ENCODE peak calls at places on chromosomes 11 and 22, in nine cellular contexts. One of them, this sample, is unnamed.

GRCh38 chr11:61728940-61729219 is 23.6 kb upstream of the MYRF start:
- DNase-seq in AG04450: peak; percentile 4
- DNase-seq in heart right ventricle: no peak
- DNase-seq in astrocyte of the spinal cord: peak; percentile 59
- DNase-seq in BE2C: no peak
- DNase-seq in right lobe of liver: no peak
- DNase-seq in fibroblast of lung: peak; percentile 81
- DNase-seq in OCI-LY7: no peak
- DNase-seq in adrenal gland: no peak
- DNase-seq in this sample: no peak

GRCh38 chr11:78365381-78365792 is 52.2 kb downstream of the GAB2 start:
- DNase-seq in AG04450: no peak
- DNase-seq in OCI-LY7: no peak
- DNase-seq in BE2C: no peak
- DNase-seq in fibroblast of lung: peak; percentile 87
- DNase-seq in right lobe of liver: no peak
- DNase-seq in heart right ventricle: no peak
- DNase-seq in astrocyte of the spinal cord: no peak
- DNase-seq in adrenal gland: no peak
- DNase-seq in this sample: no peak

GRCh38 chr22:28953399-28953798 is 70.0 kb downstream of the ZNRF3 start:
- DNase-seq in heart right ventricle: no peak
- DNase-seq in AG04450: no peak
- DNase-seq in adrenal gland: no peak
- DNase-seq in OCI-LY7: no peak
- DNase-seq in BE2C: no peak
- DNase-seq in right lobe of liver: no peak
- DNase-seq in fibroblast of lung: no peak
- DNase-seq in astrocyte of the spinal cord: no peak
- DNase-seq in this sample: no peak

GRCh38 chr11:105148241-105148640 is 8.7 kb upstream of the CARD18 start:
- DNase-seq in right lobe of liver: no peak
- DNase-seq in fibroblast of lung: peak; percentile 37
- DNase-seq in astrocyte of the spinal cord: no peak
- DNase-seq in BE2C: no peak
- DNase-seq in OCI-LY7: no peak
- DNase-seq in AG04450: no peak
- DNase-seq in heart right ventricle: no peak
- DNase-seq in adrenal gland: no peak
- DNase-seq in this sample: no peak

GRCh38 chr11:26976389-26976788 is 17.5 kb upstream of the FIBIN start:
- DNase-seq in OCI-LY7: no peak
- DNase-seq in fibroblast of lung: peak; percentile 93
- DNase-seq in right lobe of liver: no peak
- DNase-seq in AG04450: peak; percentile 72
- DNase-seq in adrenal gland: no peak
- DNase-seq in astrocyte of the spinal cord: peak; percentile 86
- DNase-seq in BE2C: no peak
- DNase-seq in heart right ventricle: no peak
- DNase-seq in this sample: no peak

GRCh38 chr22:19517919-19518567 is 6.2 kb downstream of the CLDN5 start:
- DNase-seq in AG04450: no peak
- DNase-seq in BE2C: no peak
- DNase-seq in fibroblast of lung: no peak
- DNase-seq in adrenal gland: no peak
- DNase-seq in OCI-LY7: no peak
- DNase-seq in heart right ventricle: no peak
- DNase-seq in right lobe of liver: no peak
- DNase-seq in astrocyte of the spinal cord: no peak
- DNase-seq in this sample: no peak

GRCh38 chr11:87290304-87290922 is 252.7 kb downstream of the TMEM135 start:
- DNase-seq in heart right ventricle: no peak
- DNase-seq in right lobe of liver: no peak
- DNase-seq in BE2C: no peak
- DNase-seq in astrocyte of the spinal cord: peak; percentile 67
- DNase-seq in adrenal gland: no peak
- DNase-seq in AG04450: peak; percentile 24
- DNase-seq in OCI-LY7: peak; percentile 74
- DNase-seq in fibroblast of lung: peak; percentile 45
- DNase-seq in this sample: peak; percentile 19

GRCh38 chr11:46120711-46121327 is 435 bp downstream of the PHF21A start:
- DNase-seq in OCI-LY7: peak; percentile 54
- DNase-seq in AG04450: peak; percentile 53
- DNase-seq in astrocyte of the spinal cord: peak; percentile 82
- DNase-seq in BE2C: peak; percentile 50
- DNase-seq in heart right ventricle: peak; percentile 58
- DNase-seq in fibroblast of lung: peak; percentile 84
- DNase-seq in right lobe of liver: peak; percentile 29
- DNase-seq in adrenal gland: peak; percentile 57
- DNase-seq in this sample: peak; percentile 26

GRCh38 chr11:75896843-75897419 is 81.9 kb downstream of the UVRAG start:
- DNase-seq in right lobe of liver: no peak
- DNase-seq in BE2C: no peak
- DNase-seq in AG04450: peak; percentile 7
- DNase-seq in adrenal gland: no peak
- DNase-seq in fibroblast of lung: peak; percentile 40
- DNase-seq in astrocyte of the spinal cord: peak; percentile 62
- DNase-seq in heart right ventricle: no peak
- DNase-seq in OCI-LY7: peak; percentile 57
- DNase-seq in this sample: peak; percentile 16

GRCh38 chr22:40101417-40102101 is 76.2 kb upstream of the TNRC6B start:
- DNase-seq in adrenal gland: no peak
- DNase-seq in astrocyte of the spinal cord: no peak
- DNase-seq in BE2C: no peak
- DNase-seq in OCI-LY7: no peak
- DNase-seq in heart right ventricle: no peak
- DNase-seq in right lobe of liver: no peak
- DNase-seq in fibroblast of lung: no peak
- DNase-seq in AG04450: no peak
- DNase-seq in this sample: no peak

GRCh38 chr11:99098751-99099150 is 78.0 kb downstream of the CNTN5 start:
- DNase-seq in adrenal gland: no peak
- DNase-seq in AG04450: no peak
- DNase-seq in BE2C: no peak
- DNase-seq in astrocyte of the spinal cord: no peak
- DNase-seq in OCI-LY7: no peak
- DNase-seq in right lobe of liver: no peak
- DNase-seq in fibroblast of lung: no peak
- DNase-seq in heart right ventricle: no peak
- DNase-seq in this sample: no peak

GRCh38 chr11:18366286-18366685 is 28.1 kb upstream of the LDHA start:
- DNase-seq in right lobe of liver: no peak
- DNase-seq in BE2C: no peak
- DNase-seq in OCI-LY7: no peak
- DNase-seq in adrenal gland: no peak
- DNase-seq in heart right ventricle: no peak
- DNase-seq in astrocyte of the spinal cord: no peak
- DNase-seq in AG04450: no peak
- DNase-seq in fibroblast of lung: no peak
- DNase-seq in this sample: no peak

GRCh38 chr11:112670806-112671570 is 290.2 kb upstream of the NCAM1 start:
- DNase-seq in astrocyte of the spinal cord: no peak
- DNase-seq in OCI-LY7: no peak
- DNase-seq in BE2C: no peak
- DNase-seq in heart right ventricle: no peak
- DNase-seq in AG04450: no peak
- DNase-seq in fibroblast of lung: no peak
- DNase-seq in adrenal gland: no peak
- DNase-seq in right lobe of liver: no peak
- DNase-seq in this sample: no peak

GRCh38 chr22:23248583-23248982 is 68.3 kb downstream of the BCR start:
- DNase-seq in right lobe of liver: no peak
- DNase-seq in astrocyte of the spinal cord: peak; percentile 44
- DNase-seq in heart right ventricle: no peak
- DNase-seq in BE2C: no peak
- DNase-seq in OCI-LY7: no peak
- DNase-seq in AG04450: no peak
- DNase-seq in adrenal gland: no peak
- DNase-seq in fibroblast of lung: peak; percentile 57
- DNase-seq in this sample: no peak

GRCh38 chr11:103061656-103062055 is 30.3 kb downstream of the DCUN1D5 start:
- DNase-seq in astrocyte of the spinal cord: no peak
- DNase-seq in BE2C: no peak
- DNase-seq in right lobe of liver: no peak
- DNase-seq in OCI-LY7: no peak
- DNase-seq in heart right ventricle: no peak
- DNase-seq in AG04450: no peak
- DNase-seq in fibroblast of lung: no peak
- DNase-seq in adrenal gland: no peak
- DNase-seq in this sample: no peak

GRCh38 chr11:12963051-12963450 is 46.1 kb upstream of the RASSF10 start:
- DNase-seq in right lobe of liver: no peak
- DNase-seq in astrocyte of the spinal cord: no peak
- DNase-seq in heart right ventricle: no peak
- DNase-seq in adrenal gland: no peak
- DNase-seq in fibroblast of lung: no peak
- DNase-seq in AG04450: no peak
- DNase-seq in BE2C: no peak
- DNase-seq in OCI-LY7: no peak
- DNase-seq in this sample: no peak

GRCh38 chr11:12958984-12959383 is 50.1 kb upstream of the RASSF10 start:
- DNase-seq in AG04450: no peak
- DNase-seq in right lobe of liver: no peak
- DNase-seq in OCI-LY7: no peak
- DNase-seq in astrocyte of the spinal cord: no peak
- DNase-seq in adrenal gland: no peak
- DNase-seq in BE2C: no peak
- DNase-seq in fibroblast of lung: no peak
- DNase-seq in heart right ventricle: no peak
- DNase-seq in this sample: no peak

GRCh38 chr11:12963789-12964536 is 45.2 kb upstream of the RASSF10 start:
- DNase-seq in astrocyte of the spinal cord: peak; percentile 59
- DNase-seq in AG04450: peak; percentile 11
- DNase-seq in right lobe of liver: peak; percentile 51
- DNase-seq in BE2C: peak; percentile 67
- DNase-seq in OCI-LY7: peak; percentile 57
- DNase-seq in heart right ventricle: peak; percentile 70
- DNase-seq in fibroblast of lung: peak; percentile 37
- DNase-seq in adrenal gland: peak; percentile 74
- DNase-seq in this sample: no peak

GRCh38 chr11:12962306-12962705 is 46.8 kb upstream of the RASSF10 start:
- DNase-seq in fibroblast of lung: no peak
- DNase-seq in adrenal gland: no peak
- DNase-seq in heart right ventricle: no peak
- DNase-seq in OCI-LY7: no peak
- DNase-seq in AG04450: no peak
- DNase-seq in BE2C: no peak
- DNase-seq in right lobe of liver: no peak
- DNase-seq in astrocyte of the spinal cord: no peak
- DNase-seq in this sample: no peak

DNA sequence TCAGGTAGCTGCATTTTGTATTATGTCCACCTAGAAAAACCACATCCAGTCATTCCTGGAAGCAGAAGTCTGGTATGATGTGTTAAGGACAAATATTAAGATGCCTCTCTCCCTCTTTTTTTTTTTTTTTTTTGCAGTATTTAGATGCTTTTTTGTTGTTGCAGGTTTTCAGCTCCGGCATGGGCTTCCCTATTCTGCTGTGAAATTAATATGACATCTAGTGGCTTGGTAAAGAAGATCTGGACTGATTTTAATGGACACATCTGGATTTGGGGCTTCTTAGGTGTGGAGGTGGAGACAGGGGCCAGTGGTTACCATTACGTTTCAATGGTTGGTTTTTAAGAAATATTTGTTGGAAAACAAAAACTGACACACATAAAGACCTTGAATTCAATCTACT is 47.5 kb upstream of the RASSF10 start:
- DNase-seq in astrocyte of the spinal cord: peak; percentile 43
- DNase-seq in right lobe of liver: no peak
- DNase-seq in fibroblast of lung: no peak
- DNase-seq in AG04450: no peak
- DNase-seq in adrenal gland: no peak
- DNase-seq in heart right ventricle: no peak
- DNase-seq in BE2C: no peak
- DNase-seq in OCI-LY7: no peak
- DNase-seq in this sample: no peak
- TF ChIP-seq CTCF in astrocyte of the spinal cord: peak; percentile 27
- TF ChIP-seq CTCF in right lobe of liver: no peak
- TF ChIP-seq CTCF in fibroblast of lung: peak; percentile 22
- TF ChIP-seq CTCF in AG04450: peak; percentile 13
- TF ChIP-seq CTCF in adrenal gland: no peak
- TF ChIP-seq CTCF in heart right ventricle: no peak
- TF ChIP-seq CTCF in BE2C: peak; percentile 15
- TF ChIP-seq CTCF in OCI-LY7: no peak
- TF ChIP-seq CTCF in this sample: no peak

DNA sequence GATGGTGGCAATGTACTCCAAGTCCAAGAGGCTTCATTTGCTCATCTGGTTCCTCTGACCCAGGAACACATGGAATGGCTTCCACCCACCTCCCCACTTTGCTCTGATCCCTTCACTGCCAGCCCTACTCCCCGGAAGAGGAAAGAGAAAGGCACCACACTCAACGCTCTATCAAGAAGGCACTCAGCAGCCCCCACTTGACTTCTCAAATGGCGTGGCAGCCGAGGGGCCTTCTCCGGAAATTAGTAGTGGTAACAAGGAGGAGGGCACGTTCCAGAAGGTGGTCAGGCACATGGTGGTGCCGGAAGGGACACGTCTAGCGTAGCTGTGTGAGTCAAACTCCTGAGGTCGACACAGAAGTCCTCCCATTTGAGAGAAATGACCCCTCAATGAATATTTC is 36.5 kb upstream of the CYP2D6 start:
- DNase-seq in BE2C: no peak
- DNase-seq in right lobe of liver: no peak
- DNase-seq in OCI-LY7: no peak
- DNase-seq in heart right ventricle: no peak
- DNase-seq in fibroblast of lung: no peak
- DNase-seq in adrenal gland: no peak
- DNase-seq in astrocyte of the spinal cord: no peak
- DNase-seq in AG04450: no peak
- DNase-seq in this sample: no peak
- H3K4me3 ChIP-seq in BE2C: no peak overlapping the region
- H3K4me3 ChIP-seq in right lobe of liver: no peak overlapping the region
- H3K4me3 ChIP-seq in OCI-LY7: no peak overlapping the region
- H3K4me3 ChIP-seq in heart right ventricle: no peak overlapping the region
- H3K4me3 ChIP-seq in fibroblast of lung: no peak overlapping the region
- H3K4me3 ChIP-seq in adrenal gland: no peak overlapping the region
- H3K4me3 ChIP-seq in astrocyte of the spinal cord: no peak overlapping the region
- H3K4me3 ChIP-seq in AG04450: no peak overlapping the region
- H3K4me3 ChIP-seq in this sample: no peak overlapping the region

GRCh38 chr22:45192701-45193187 is 29.0 kb downstream of the NUP50 start:
- DNase-seq in astrocyte of the spinal cord: no peak
- DNase-seq in BE2C: no peak
- DNase-seq in heart right ventricle: no peak
- DNase-seq in OCI-LY7: no peak
- DNase-seq in AG04450: no peak
- DNase-seq in adrenal gland: peak; percentile 72
- DNase-seq in fibroblast of lung: no peak
- DNase-seq in right lobe of liver: no peak
- DNase-seq in this sample: no peak
- TF ChIP-seq CTCF in astrocyte of the spinal cord: no peak
- TF ChIP-seq CTCF in BE2C: peak; percentile 40
- TF ChIP-seq CTCF in heart right ventricle: no peak
- TF ChIP-seq CTCF in OCI-LY7: peak; percentile 48
- TF ChIP-seq CTCF in AG04450: peak; percentile 5
- TF ChIP-seq CTCF in adrenal gland: no peak
- TF ChIP-seq CTCF in fibroblast of lung: no peak
- TF ChIP-seq CTCF in right lobe of liver: no peak
- TF ChIP-seq CTCF in this sample: no peak

DNA sequence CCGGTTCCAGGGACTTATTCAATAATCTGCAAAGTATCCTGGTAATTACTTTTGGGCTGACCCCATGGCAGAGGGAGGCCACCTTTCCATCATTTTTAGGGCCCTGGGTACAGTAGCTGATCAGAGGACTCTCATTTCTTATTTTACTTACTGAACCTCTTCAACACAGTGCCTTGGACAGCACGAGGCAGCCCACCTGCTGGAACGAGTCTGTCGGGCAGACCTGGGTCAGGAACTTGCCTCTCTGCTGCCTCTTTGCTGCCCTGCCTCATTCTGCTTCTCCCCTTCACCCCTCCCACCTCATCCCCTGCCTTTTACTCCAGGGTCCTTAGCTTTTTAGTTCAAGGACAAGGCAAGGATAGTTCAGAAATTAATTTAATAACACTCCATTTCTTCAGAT is 204.5 kb downstream of the CSNK2A3 start:
- DNase-seq in BE2C: no peak
- DNase-seq in fibroblast of lung: no peak
- DNase-seq in astrocyte of the spinal cord: no peak
- DNase-seq in AG04450: no peak
- DNase-seq in heart right ventricle: no peak
- DNase-seq in adrenal gland: no peak
- DNase-seq in right lobe of liver: no peak
- DNase-seq in OCI-LY7: no peak
- DNase-seq in this sample: no peak
- H3K4me3 ChIP-seq in BE2C: no peak overlapping the region
- H3K4me3 ChIP-seq in fibroblast of lung: no peak overlapping the region
- H3K4me3 ChIP-seq in astrocyte of the spinal cord: no peak overlapping the region
- H3K4me3 ChIP-seq in AG04450: no peak overlapping the region
- H3K4me3 ChIP-seq in heart right ventricle: no peak overlapping the region
- H3K4me3 ChIP-seq in adrenal gland: no peak overlapping the region
- H3K4me3 ChIP-seq in right lobe of liver: no peak overlapping the region
- H3K4me3 ChIP-seq in OCI-LY7: no peak overlapping the region
- H3K4me3 ChIP-seq in this sample: no peak overlapping the region